ENCODE peak calls at places on chromosomes 1 and 21, in five cellular contexts. Y is right lobe of liver, E is A549, S is heart left ventricle, V is neural crest cell. K is an unnamed sample.

GRCh38 chr1:31811605-31812004 is 4.2 kb downstream of the SPOCD1 start:
- DNase-seq in E (peak; percentile 27), Y (no peak), S (no peak), V (peak; percentile 46), K (peak; percentile 43)

GRCh38 chr1:70745199-70745598 is 302.4 kb downstream of the PTGER3 start:
- DNase-seq in E (no peak), V (no peak), Y (no peak), S (no peak), K (peak; percentile 12)

GRCh38 chr21:41235214-41235613 is 67.3 kb downstream of the BACE2 start:
- DNase-seq in V (no peak), E (no peak), S (no peak), Y (no peak), K (no peak)

GRCh38 chr1:80054129-80054528 is 1047.6 kb upstream of the ADGRL4 start:
- DNase-seq in E (peak; percentile 68), Y (no peak), V (no peak), S (no peak), K (no peak)

GRCh38 chr1:169105434-169106094 is 926 bp upstream of the ATP1B1 start:
- DNase-seq in Y (peak; percentile 95), V (no peak), E (peak; percentile 85), S (peak; percentile 89), K (peak; percentile 57)

GRCh38 chr1:59514061-59514909 is 217.4 kb downstream of the FGGY start:
- DNase-seq in E (no peak), Y (no peak), V (no peak), S (no peak), K (no peak)

GRCh38 chr1:184188091-184188490 is 136.6 kb downstream of the TSEN15 start:
- DNase-seq in V (no peak), Y (no peak), E (no peak), S (no peak), K (no peak)

GRCh38 chr1:145720556-145720877 is 1.2 kb downstream of the CD160 start:
- DNase-seq in E (peak; percentile 76), S (no peak), V (no peak), Y (no peak), K (no peak)

GRCh38 chr1:9589719-9590157 is 1.0 kb downstream of the TMEM201 start:
- DNase-seq in V (no peak), Y (no peak), S (no peak), E (peak; percentile 30), K (no peak)

GRCh38 chr1:31731049-31731565 is 27.3 kb upstream of the COL16A1 start:
- DNase-seq in E (no peak), V (no peak), Y (no peak), S (no peak), K (no peak)

GRCh38 chr1:154478639-154479038 is 23.4 kb upstream of the TDRD10 start:
- DNase-seq in Y (no peak), V (no peak), E (peak; percentile 45), S (no peak), K (no peak)

GRCh38 chr1:178543291-178543609 is 30.3 kb downstream of the TEX35 start:
- DNase-seq in S (no peak), Y (no peak), E (no peak), V (no peak), K (no peak)

GRCh38 chr21:35578831-35579470 is 481.4 kb downstream of the SETD4 start:
- DNase-seq in V (peak; percentile 29), S (no peak), Y (no peak), E (no peak), K (no peak)

GRCh38 chr1:54259546-54259945 is 59.6 kb downstream of the MRPL37 start:
- DNase-seq in Y (no peak), E (no peak), V (no peak), S (no peak), K (no peak)

GRCh38 chr1:24743404-24744211 is 1.6 kb upstream of the CLIC4 start:
- DNase-seq in Y (no peak), V (no peak), E (no peak), S (no peak), K (no peak)

GRCh38 chr1:51814513-51814912 is 64.0 kb downstream of the NRDC start:
- DNase-seq in V (no peak), Y (no peak), S (no peak), E (no peak), K (no peak)

GRCh38 chr1:2862441-2863148 is 61.1 kb upstream of the TTC34 start:
- DNase-seq in V (no peak), S (peak; percentile 18), E (no peak), Y (peak; percentile 44), K (no peak)

GRCh38 chr1:57553666-57554065 is 129.8 kb upstream of the DAB1 start:
- DNase-seq in S (no peak), E (no peak), V (no peak), Y (no peak), K (no peak)

GRCh38 chr1:171929121-171929520 is 87.8 kb downstream of the DNM3 start:
- DNase-seq in E (no peak), Y (no peak), V (no peak), S (no peak), K (no peak)

GRCh38 chr1:37035014-37035686 is 835 bp upstream of the GRIK3 start:
- DNase-seq in S (no peak), V (no peak), Y (no peak), E (no peak), K (no peak)

GRCh38 chr1:54376085-54377039 is 29.8 kb downstream of the SSBP3 start:
- DNase-seq in E (no peak), Y (no peak), S (no peak), V (no peak), K (no peak)

GRCh38 chr1:77874804-77875445 is 13.5 kb upstream of the NEXN start:
- DNase-seq in V (no peak), E (peak; percentile 12), Y (no peak), S (no peak), K (no peak)

GRCh38 chr1:85801520-85801919 is 93.3 kb upstream of the ZNHIT6 start:
- DNase-seq in Y (no peak), S (no peak), V (no peak), E (peak; percentile 4), K (no peak)

GRCh38 chr1:172781513-172782140 is 122.7 kb downstream of the FASLG start:
- DNase-seq in V (no peak), E (no peak), Y (no peak), S (no peak), K (no peak)

GRCh38 chr1:204445860-204446412 is 34.3 kb upstream of the PPP1R15B start:
- DNase-seq in Y (no peak), V (peak; percentile 58), S (no peak), E (peak; percentile 68), K (peak; percentile 90)

GRCh38 chr1:56535362-56535761 is 44.0 kb downstream of the PLPP3 start:
- DNase-seq in S (no peak), Y (no peak), V (no peak), E (no peak), K (no peak)

GRCh38 chr1:23951646-23952095 is 8.0 kb upstream of the PNRC2 start:
- DNase-seq in Y (no peak), S (no peak), V (no peak), E (peak; percentile 91), K (no peak)

GRCh38 chr1:205473966-205474365 is 18.1 kb upstream of the BLACAT1 start:
- DNase-seq in S (no peak), E (no peak), V (no peak), Y (no peak), K (no peak)

GRCh38 chr1:197327776-197328364 is 59.8 kb downstream of the CRB1 start:
- DNase-seq in E (peak; percentile 5), V (no peak), Y (no peak), S (no peak), K (no peak)

GRCh38 chr1:198234511-198235251 is 77.9 kb downstream of the NEK7 start:
- DNase-seq in Y (no peak), S (no peak), V (no peak), E (no peak), K (no peak)

GRCh38 chr1:242017580-242018233 is 18.8 kb upstream of the MAP1LC3C start:
- DNase-seq in Y (no peak), E (peak; percentile 69), S (no peak), V (peak; percentile 50), K (peak; percentile 54)

GRCh38 chr1:235642943-235643371 is 6.6 kb downstream of the GNG4 start:
- DNase-seq in E (no peak), S (no peak), Y (no peak), V (no peak), K (no peak)
- TF ChIP-seq CTCF in E (no peak), S (no peak), Y (no peak), V (no peak), K (no peak)

GRCh38 chr1:6623269-6623965 is 1.3 kb upstream of the THAP3 start:
- DNase-seq in Y (no peak), E (no peak), V (no peak), S (no peak), K (no peak)
- TF ChIP-seq CTCF in Y (no peak), E (no peak), V (no peak), S (no peak), K (no peak)

DNA sequence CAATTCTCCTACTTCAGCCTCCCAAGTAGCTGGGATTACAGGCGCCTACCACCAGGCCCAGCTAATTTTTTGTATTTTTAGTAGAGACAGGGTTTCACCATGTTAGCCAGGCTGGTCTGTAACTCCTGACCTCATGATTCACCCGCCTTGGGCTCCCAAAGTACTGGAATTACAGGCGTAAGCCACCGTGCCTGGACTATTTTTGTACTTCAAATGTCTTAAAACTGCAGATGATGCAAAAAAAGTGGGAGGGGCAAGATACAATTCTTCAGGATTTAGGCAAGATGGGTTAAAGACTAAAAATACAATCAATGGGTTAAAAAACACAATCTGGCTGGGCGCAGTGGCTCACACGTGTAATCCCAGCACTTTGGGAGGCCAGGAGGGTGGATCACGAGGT is 4.7 kb downstream of the SCAF4 start:
- DNase-seq in S (no peak), V (no peak), Y (no peak), E (no peak), K (no peak)
- TF ChIP-seq CTCF in S (no peak), V (no peak), Y (no peak), E (no peak), K (no peak)

GRCh38 chr1:236518343-236518742 is 5.4 kb upstream of the LGALS8 start:
- DNase-seq in E (no peak), S (no peak), Y (no peak), V (no peak), K (no peak)

GRCh38 chr1:236516929-236517704 is 6.7 kb upstream of the LGALS8 start:
- DNase-seq in V (no peak), Y (no peak), S (no peak), E (peak; percentile 64), K (no peak)

GRCh38 chr1:236512019-236512418 is 11.8 kb upstream of the LGALS8 start:
- DNase-seq in E (no peak), S (no peak), V (no peak), Y (no peak), K (no peak)

GRCh38 chr1:236514703-236515442 is 8.9 kb upstream of the LGALS8 start:
- DNase-seq in S (no peak), E (peak; percentile 26), Y (no peak), V (no peak), K (no peak)

GRCh38 chr1:236515443-236515958 is 8.3 kb upstream of the LGALS8 start:
- DNase-seq in S (no peak), V (no peak), E (no peak), Y (no peak), K (no peak)
- TF ChIP-seq CTCF in S (no peak), V (no peak), E (no peak), Y (no peak), K (no peak)